ENCODE peak calls at places on chromosomes 6 and 20, in five cellular contexts. I is psoas muscle, N is esophagus squamous epithelium, W is stomach, D is adrenal gland. V is an unnamed sample. For H3K9me3, the result is how much of the 10 kb centered on the place peaks cover.

GRCh38 chr6:93786474-93787330 is 367.3 kb upstream of the EPHA7 start:
- DNase-seq in I (no peak), N (no peak), W (no peak), D (no peak), V (no peak)

GRCh38 chr6:26024651-26025046 is 62.0 kb downstream of the TRIM38 start:
- DNase-seq in I (no peak), N (no peak), W (no peak), D (no peak), V (no peak)

GRCh38 chr20:32234135-32234808 is 26.6 kb downstream of the POFUT1 start:
- DNase-seq in I (no peak), N (no peak), W (no peak), D (no peak), V (no peak)

GRCh38 chr20:58511364-58511763 is 3.8 kb downstream of the APCDD1L start:
- DNase-seq in I (no peak), N (no peak), W (no peak), D (peak), V (no peak)

GRCh38 chr6:38955876-38956275 is 92.7 kb upstream of the GLP1R start:
- DNase-seq in I (no peak), N (no peak), W (no peak), D (no peak), V (no peak)

GRCh38 chr6:39055661-39056060 is 7.1 kb downstream of the GLP1R start:
- DNase-seq in I (no peak), N (no peak), W (no peak), D (no peak), V (no peak)

GRCh38 chr20:39107741-39108140 is 145.6 kb downstream of the DHX35 start:
- DNase-seq in I (no peak), N (no peak), W (no peak), D (peak), V (no peak)

GRCh38 chr6:112947507-112947906 is 600.4 kb downstream of the RFPL4B start:
- DNase-seq in I (no peak), N (no peak), W (no peak), D (no peak), V (no peak)

GRCh38 chr6:149995971-149996370 is 29.4 kb downstream of the RAET1L start:
- DNase-seq in I (no peak), N (no peak), W (no peak), D (no peak), V (no peak)

GRCh38 chr6:45801471-45802289 is 214.0 kb downstream of the CLIC5 start:
- DNase-seq in I (no peak), N (no peak), W (no peak), D (no peak), V (no peak)

GRCh38 chr6:57242505-57242904 is 20.4 kb upstream of the RAB23 start:
- DNase-seq in I (no peak), N (no peak), W (no peak), D (no peak), V (no peak)

GRCh38 chr6:42075159-42075838 is 25.0 kb downstream of the TAF8 start:
- DNase-seq in I (peak), N (no peak), W (peak), D (peak), V (peak)

GRCh38 chr20:16245879-16246278 is 327.4 kb downstream of the KIF16B start:
- DNase-seq in I (no peak), N (no peak), W (no peak), D (no peak), V (no peak)

GRCh38 chr20:16241911-16242310 is 331.3 kb downstream of the KIF16B start:
- DNase-seq in I (no peak), N (no peak), W (no peak), D (no peak), V (no peak)

GRCh38 chr20:16243470-16243869 is 329.8 kb downstream of the KIF16B start:
- DNase-seq in I (no peak), N (no peak), W (no peak), D (peak), V (no peak)

GRCh38 chr20:16236589-16237241 is 336.5 kb downstream of the KIF16B start:
- DNase-seq in I (no peak), N (no peak), W (no peak), D (no peak), V (no peak)

GRCh38 chr20:16240355-16240754 is 332.9 kb downstream of the KIF16B start:
- DNase-seq in I (no peak), N (no peak), W (no peak), D (no peak), V (no peak)
- H3K9me3 ChIP-seq in I (under half), N (under half), W (under half), D (under half), V (under half)

DNA sequence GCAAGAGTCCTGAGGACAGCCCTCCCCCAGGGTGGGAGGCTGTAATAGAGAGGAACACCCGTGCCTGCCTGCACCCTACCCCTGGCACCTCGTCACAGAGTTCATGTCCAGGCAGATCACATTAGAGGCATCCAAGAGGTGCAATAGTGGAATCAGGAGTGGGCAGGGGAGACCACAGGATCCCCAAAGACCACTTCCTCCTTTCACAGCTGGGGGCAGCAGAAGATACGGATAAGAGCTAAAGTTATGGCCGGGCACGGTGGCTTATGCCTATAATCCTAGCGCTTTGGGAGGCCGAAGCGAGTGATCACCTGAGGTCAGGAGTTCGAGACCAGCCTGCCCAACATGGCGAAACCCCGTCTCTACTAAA is 1.5 kb upstream of the CAPN11 start:
- DNase-seq in I (no peak), N (no peak), W (no peak), D (no peak), V (no peak)
- TF ChIP-seq CTCF in I (no peak), N (no peak), W (no peak), D (no peak), V (no peak)

GRCh38 chr6:161217631-161218030 is 56.2 kb downstream of the AGPAT4 start:
- DNase-seq in I (no peak), N (no peak), W (no peak), D (no peak), V (no peak)
- H3K9me3 ChIP-seq in I (under half), N (under half), W (under half), D (under half), V (under half)

DNA sequence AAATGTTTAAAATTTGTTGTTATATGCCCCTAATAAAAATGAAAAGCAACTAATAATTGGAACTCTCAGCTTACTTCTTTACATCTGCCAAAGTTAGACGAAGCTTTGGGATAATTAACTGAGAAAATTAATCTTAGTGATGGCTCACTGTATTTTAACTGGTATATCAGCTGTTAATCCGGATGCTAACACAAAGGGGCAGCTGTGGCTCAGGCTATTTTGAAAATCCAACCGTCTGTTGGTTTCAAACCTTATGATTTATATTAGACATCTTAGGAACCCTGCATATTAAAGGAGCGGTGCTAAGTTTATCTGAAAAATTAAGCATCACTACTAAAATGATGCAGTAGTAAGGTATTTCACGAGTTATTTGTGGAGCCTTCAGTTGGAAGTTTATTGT is 96.6 kb downstream of the AKAP7 start:
- DNase-seq in I (no peak), N (no peak), W (no peak), D (no peak), V (no peak)
- TF ChIP-seq CTCF in I (no peak), N (no peak), W (no peak), D (no peak), V (no peak)

DNA sequence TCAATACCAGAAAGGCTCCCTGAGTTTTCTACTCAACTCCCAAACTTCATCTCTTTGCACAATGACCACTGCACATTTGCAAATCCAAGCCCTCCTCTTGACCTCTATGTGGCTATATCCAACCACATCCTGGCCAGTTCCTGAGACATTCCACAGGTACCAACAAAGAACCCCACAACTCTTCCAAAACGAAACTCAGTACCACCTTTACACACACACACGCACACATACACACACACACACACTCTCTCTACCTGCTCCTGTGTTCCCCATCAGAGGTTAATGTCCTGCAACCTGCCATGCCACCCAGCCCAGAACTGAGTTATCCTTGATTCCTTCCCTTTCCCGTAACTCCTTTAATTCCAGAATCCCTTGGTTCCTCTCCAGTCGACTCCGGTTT is 58.5 kb downstream of the CHD6 start:
- DNase-seq in I (no peak), N (no peak), W (no peak), D (no peak), V (no peak)
- H3K9me3 ChIP-seq in I (under half), N (under half), W (under half), D (under half), V (under half)

V was measured in left lung.